ENCODE peak calls at places on chromosomes 5 and 9, in seven cellular contexts. H is stimulated activated CD8-positive, alpha-beta memory T cell treated with anti-CD3 and anti-CD28 coated beads, Interleukin-4, amount 100 ng/mL, for 1 hour; Q is fibroblast of villous mesenchyme; K is activated effector memory CD4-positive, alpha-beta T cell treated with anti-CD3 and anti-CD28 coated beads, Interleukin-2, amount 50 U/mL, for 16 hours; I is GM03348; F is EH; L is activated T-cell treated with anti-CD3 and anti-CD28 coated beads, Interleukin-2, amount 50 U/mL, for 72 hours. U is an unnamed sample.

GRCh38 chr5:14742427-14743010 is 78.0 kb downstream of the OTULIN start:
- DNase-seq in F (no peak), H (no peak), L (no peak), I (no peak), Q (no peak), K (no peak), U (no peak)

GRCh38 chr5:78624011-78624541 is 24.5 kb downstream of the LHFPL2 start:
- DNase-seq in L (no peak), F (no peak), H (no peak), Q (no peak), K (no peak), I (no peak), U (no peak)

GRCh38 chr5:8839361-8840055 is 706.4 kb downstream of the SEMA5A start:
- DNase-seq in F (no peak), H (no peak), K (no peak), L (no peak), I (no peak), Q (no peak), U (no peak)

GRCh38 chr5:98365126-98365525 is 408.3 kb upstream of the RGMB start:
- DNase-seq in H (no peak), K (no peak), L (no peak), F (no peak), Q (no peak), I (no peak), U (no peak)

GRCh38 chr5:31811210-31811609 is 172.3 kb downstream of the PDZD2 start:
- DNase-seq in I (peak; percentile 88), L (no peak), Q (peak; percentile 82), K (no peak), H (no peak), F (peak; percentile 94), U (no peak)

GRCh38 chr5:149611327-149611726 is 30.0 kb downstream of the ARHGEF37 start:
- DNase-seq in K (no peak), I (peak; percentile 61), F (peak; percentile 81), H (no peak), L (no peak), Q (peak; percentile 91), U (no peak)

GRCh38 chr5:124592891-124593290 is 153.5 kb downstream of the ZNF608 start:
- DNase-seq in Q (no peak), L (no peak), K (no peak), I (no peak), H (no peak), F (no peak), U (no peak)

GRCh38 chr9:109779711-109780452 is at the start of gene PALM2AKAP2:
- DNase-seq in L (peak; percentile 1), I (peak; percentile 91), F (peak; percentile 83), Q (peak; percentile 58), K (no peak), H (no peak), U (peak; percentile 90)

GRCh38 chr9:1880038-1880565 is 135.0 kb upstream of the SMARCA2 start:
- DNase-seq in H (no peak), K (no peak), F (no peak), Q (no peak), I (no peak), L (peak; percentile 33), U (no peak)